ENCODE peak calls at places on chromosomes 12 and 14, in five cellular contexts. S is adipocyte, H is endothelial cell of umbilical vein, N is NCI-H345, A is lower lobe of right lung. V is an unnamed sample.

GRCh38 chr12:27429606-27430005 is 16.9 kb upstream of the SMCO2 start:
- DNase-seq in S (peak; percentile 58), H (no peak), N (no peak), A (no peak), V (no peak)

GRCh38 chr14:88834883-88835431 is 10.5 kb downstream of the TTC8 start:
- DNase-seq in S (peak; percentile 65), H (peak; percentile 76), N (no peak), A (no peak), V (no peak)

GRCh38 chr14:90630407-90630806 is 185.8 kb downstream of the TTC7B start:
- DNase-seq in S (no peak), H (no peak), N (no peak), A (no peak), V (no peak)

GRCh38 chr14:69559581-69560011 is 15.1 kb downstream of the CCDC177 start:
- DNase-seq in S (no peak), H (no peak), N (peak; percentile 88), A (no peak), V (no peak)

GRCh38 chr12:110767863-110768262 is 25.2 kb upstream of the PPP1CC start:
- DNase-seq in S (no peak), H (no peak), N (no peak), A (no peak), V (no peak)

GRCh38 chr12:68508536-68509050 is 102.1 kb upstream of the RAP1B start:
- DNase-seq in S (no peak), H (no peak), N (no peak), A (no peak), V (no peak)

GRCh38 chr12:27645671-27646070 is 50.6 kb upstream of the REP15 start:
- DNase-seq in S (no peak), H (peak; percentile 48), N (no peak), A (no peak), V (no peak)

GRCh38 chr14:41570415-41571155 is 36.1 kb upstream of the LRFN5 start:
- DNase-seq in S (no peak), H (no peak), N (peak; percentile 83), A (no peak), V (no peak)

GRCh38 chr14:36524874-36525745 is 5.1 kb upstream of the NKX2-1 start:
- DNase-seq in S (no peak), H (no peak), N (no peak), A (peak; percentile 79), V (no peak)

V was measured in suprapubic skin.